ENCODE peak calls at places on chromosomes 1 and 21, in ten cellular contexts. One of them, this sample, is unnamed.

GRCh38 chr1:6246497-6247295 is 2.7 kb downstream of the HES3 start:
- DNase-seq in left lung: peak
- DNase-seq in stimulated activated CD4-positive, alpha-beta T cell treated with anti-CD3 and anti-CD28 coated beads, Interleukin-2, amount 100 ng/mL, for 48 hours: peak
- DNase-seq in NCI-H1105: peak
- DNase-seq in mucosa of descending colon: peak
- DNase-seq in left ventricle myocardium superior: peak
- DNase-seq in heart left ventricle: peak
- DNase-seq in HTR-8/SVneo: peak
- DNase-seq in T-helper 1 cell: peak
- DNase-seq in B cell: peak
- DNase-seq in this sample: no peak

GRCh38 chr1:14878124-14878523 is 275.4 kb upstream of the TMEM51 start:
- DNase-seq in NCI-H1105: no peak
- DNase-seq in stimulated activated CD4-positive, alpha-beta T cell treated with anti-CD3 and anti-CD28 coated beads, Interleukin-2, amount 100 ng/mL, for 48 hours: no peak
- DNase-seq in heart left ventricle: no peak
- DNase-seq in T-helper 1 cell: no peak
- DNase-seq in B cell: no peak
- DNase-seq in mucosa of descending colon: no peak
- DNase-seq in left ventricle myocardium superior: no peak
- DNase-seq in HTR-8/SVneo: no peak
- DNase-seq in left lung: no peak
- DNase-seq in this sample: no peak

GRCh38 chr1:46153732-46154131 is 21.2 kb upstream of the TSPAN1 start:
- DNase-seq in NCI-H1105: no peak
- DNase-seq in stimulated activated CD4-positive, alpha-beta T cell treated with anti-CD3 and anti-CD28 coated beads, Interleukin-2, amount 100 ng/mL, for 48 hours: no peak
- DNase-seq in B cell: no peak
- DNase-seq in T-helper 1 cell: no peak
- DNase-seq in HTR-8/SVneo: no peak
- DNase-seq in mucosa of descending colon: no peak
- DNase-seq in left lung: no peak
- DNase-seq in left ventricle myocardium superior: no peak
- DNase-seq in heart left ventricle: no peak
- DNase-seq in this sample: no peak

GRCh38 chr1:184606786-184607185 is 147.9 kb downstream of the EDEM3 start:
- DNase-seq in HTR-8/SVneo: no peak
- DNase-seq in heart left ventricle: no peak
- DNase-seq in left lung: no peak
- DNase-seq in B cell: no peak
- DNase-seq in left ventricle myocardium superior: no peak
- DNase-seq in stimulated activated CD4-positive, alpha-beta T cell treated with anti-CD3 and anti-CD28 coated beads, Interleukin-2, amount 100 ng/mL, for 48 hours: no peak
- DNase-seq in mucosa of descending colon: no peak
- DNase-seq in T-helper 1 cell: no peak
- DNase-seq in NCI-H1105: no peak
- DNase-seq in this sample: no peak

GRCh38 chr1:233328661-233329498 is 1.4 kb downstream of the MAP3K21 start:
- DNase-seq in left lung: peak
- DNase-seq in T-helper 1 cell: no peak
- DNase-seq in stimulated activated CD4-positive, alpha-beta T cell treated with anti-CD3 and anti-CD28 coated beads, Interleukin-2, amount 100 ng/mL, for 48 hours: no peak
- DNase-seq in NCI-H1105: no peak
- DNase-seq in heart left ventricle: no peak
- DNase-seq in left ventricle myocardium superior: peak
- DNase-seq in mucosa of descending colon: peak
- DNase-seq in HTR-8/SVneo: peak
- DNase-seq in B cell: peak
- DNase-seq in this sample: no peak

GRCh38 chr1:31027693-31028526 is 37.6 kb downstream of the PUM1 start:
- DNase-seq in mucosa of descending colon: no peak
- DNase-seq in left lung: no peak
- DNase-seq in T-helper 1 cell: no peak
- DNase-seq in NCI-H1105: no peak
- DNase-seq in B cell: peak
- DNase-seq in stimulated activated CD4-positive, alpha-beta T cell treated with anti-CD3 and anti-CD28 coated beads, Interleukin-2, amount 100 ng/mL, for 48 hours: no peak
- DNase-seq in HTR-8/SVneo: no peak
- DNase-seq in heart left ventricle: no peak
- DNase-seq in left ventricle myocardium superior: no peak
- DNase-seq in this sample: no peak

GRCh38 chr1:52660807-52661206 is 27.8 kb downstream of the SHISAL2A start:
- DNase-seq in HTR-8/SVneo: no peak
- DNase-seq in mucosa of descending colon: no peak
- DNase-seq in T-helper 1 cell: no peak
- DNase-seq in B cell: no peak
- DNase-seq in left ventricle myocardium superior: no peak
- DNase-seq in left lung: no peak
- DNase-seq in NCI-H1105: no peak
- DNase-seq in stimulated activated CD4-positive, alpha-beta T cell treated with anti-CD3 and anti-CD28 coated beads, Interleukin-2, amount 100 ng/mL, for 48 hours: no peak
- DNase-seq in heart left ventricle: no peak
- DNase-seq in this sample: no peak

GRCh38 chr1:63327417-63328139 is 5.2 kb downstream of the FOXD3 start:
- DNase-seq in B cell: peak
- DNase-seq in HTR-8/SVneo: peak
- DNase-seq in heart left ventricle: no peak
- DNase-seq in stimulated activated CD4-positive, alpha-beta T cell treated with anti-CD3 and anti-CD28 coated beads, Interleukin-2, amount 100 ng/mL, for 48 hours: peak
- DNase-seq in left ventricle myocardium superior: peak
- DNase-seq in mucosa of descending colon: peak
- DNase-seq in left lung: peak
- DNase-seq in T-helper 1 cell: peak
- DNase-seq in NCI-H1105: peak
- DNase-seq in this sample: peak

GRCh38 chr1:221439734-221440436 is 302.0 kb downstream of the DUSP10 start:
- DNase-seq in left ventricle myocardium superior: no peak
- DNase-seq in stimulated activated CD4-positive, alpha-beta T cell treated with anti-CD3 and anti-CD28 coated beads, Interleukin-2, amount 100 ng/mL, for 48 hours: peak
- DNase-seq in HTR-8/SVneo: peak
- DNase-seq in mucosa of descending colon: no peak
- DNase-seq in left lung: no peak
- DNase-seq in NCI-H1105: no peak
- DNase-seq in B cell: peak
- DNase-seq in T-helper 1 cell: peak
- DNase-seq in heart left ventricle: no peak
- DNase-seq in this sample: no peak

GRCh38 chr1:25875856-25876692 is 566 bp upstream of the PAQR7 start:
- DNase-seq in mucosa of descending colon: no peak
- DNase-seq in NCI-H1105: no peak
- DNase-seq in left ventricle myocardium superior: no peak
- DNase-seq in stimulated activated CD4-positive, alpha-beta T cell treated with anti-CD3 and anti-CD28 coated beads, Interleukin-2, amount 100 ng/mL, for 48 hours: no peak
- DNase-seq in T-helper 1 cell: no peak
- DNase-seq in B cell: no peak
- DNase-seq in HTR-8/SVneo: no peak
- DNase-seq in heart left ventricle: no peak
- DNase-seq in left lung: peak
- DNase-seq in this sample: no peak

GRCh38 chr1:108961752-108962486 is 1.4 kb downstream of the CLCC1 start:
- DNase-seq in left lung: no peak
- DNase-seq in stimulated activated CD4-positive, alpha-beta T cell treated with anti-CD3 and anti-CD28 coated beads, Interleukin-2, amount 100 ng/mL, for 48 hours: no peak
- DNase-seq in NCI-H1105: no peak
- DNase-seq in heart left ventricle: no peak
- DNase-seq in HTR-8/SVneo: no peak
- DNase-seq in left ventricle myocardium superior: no peak
- DNase-seq in mucosa of descending colon: peak
- DNase-seq in B cell: no peak
- DNase-seq in T-helper 1 cell: no peak
- DNase-seq in this sample: no peak

GRCh38 chr1:237799762-237800474 is 90.8 kb downstream of the ZP4 start:
- DNase-seq in NCI-H1105: peak
- DNase-seq in HTR-8/SVneo: peak
- DNase-seq in stimulated activated CD4-positive, alpha-beta T cell treated with anti-CD3 and anti-CD28 coated beads, Interleukin-2, amount 100 ng/mL, for 48 hours: peak
- DNase-seq in T-helper 1 cell: peak
- DNase-seq in heart left ventricle: no peak
- DNase-seq in B cell: no peak
- DNase-seq in mucosa of descending colon: peak
- DNase-seq in left ventricle myocardium superior: peak
- DNase-seq in left lung: no peak
- DNase-seq in this sample: peak

GRCh38 chr1:25797939-25798338 is 2.1 kb upstream of the SELENON start:
- DNase-seq in NCI-H1105: no peak
- DNase-seq in T-helper 1 cell: peak
- DNase-seq in left lung: no peak
- DNase-seq in heart left ventricle: no peak
- DNase-seq in B cell: no peak
- DNase-seq in left ventricle myocardium superior: peak
- DNase-seq in stimulated activated CD4-positive, alpha-beta T cell treated with anti-CD3 and anti-CD28 coated beads, Interleukin-2, amount 100 ng/mL, for 48 hours: no peak
- DNase-seq in mucosa of descending colon: no peak
- DNase-seq in HTR-8/SVneo: peak
- DNase-seq in this sample: no peak

GRCh38 chr21:15159382-15160020 is 94.7 kb upstream of the NRIP1 start:
- DNase-seq in T-helper 1 cell: no peak
- DNase-seq in left ventricle myocardium superior: no peak
- DNase-seq in mucosa of descending colon: no peak
- DNase-seq in left lung: no peak
- DNase-seq in B cell: peak
- DNase-seq in stimulated activated CD4-positive, alpha-beta T cell treated with anti-CD3 and anti-CD28 coated beads, Interleukin-2, amount 100 ng/mL, for 48 hours: no peak
- DNase-seq in NCI-H1105: no peak
- DNase-seq in HTR-8/SVneo: no peak
- DNase-seq in heart left ventricle: no peak
- DNase-seq in this sample: no peak

GRCh38 chr1:11573293-11573692 is 80.9 kb downstream of the FBXO2 start:
- DNase-seq in left ventricle myocardium superior: no peak
- DNase-seq in mucosa of descending colon: no peak
- DNase-seq in heart left ventricle: no peak
- DNase-seq in stimulated activated CD4-positive, alpha-beta T cell treated with anti-CD3 and anti-CD28 coated beads, Interleukin-2, amount 100 ng/mL, for 48 hours: no peak
- DNase-seq in HTR-8/SVneo: no peak
- DNase-seq in T-helper 1 cell: no peak
- DNase-seq in B cell: no peak
- DNase-seq in left lung: no peak
- DNase-seq in NCI-H1105: no peak
- DNase-seq in this sample: no peak

GRCh38 chr1:38138498-38139233 is 92.1 kb upstream of the POU3F1 start:
- DNase-seq in NCI-H1105: no peak
- DNase-seq in mucosa of descending colon: peak
- DNase-seq in left lung: peak
- DNase-seq in stimulated activated CD4-positive, alpha-beta T cell treated with anti-CD3 and anti-CD28 coated beads, Interleukin-2, amount 100 ng/mL, for 48 hours: no peak
- DNase-seq in left ventricle myocardium superior: peak
- DNase-seq in B cell: no peak
- DNase-seq in heart left ventricle: peak
- DNase-seq in HTR-8/SVneo: peak
- DNase-seq in T-helper 1 cell: no peak
- DNase-seq in this sample: no peak

GRCh38 chr1:116847688-116848531 is 61.8 kb upstream of the PTGFRN start:
- DNase-seq in stimulated activated CD4-positive, alpha-beta T cell treated with anti-CD3 and anti-CD28 coated beads, Interleukin-2, amount 100 ng/mL, for 48 hours: no peak
- DNase-seq in left lung: peak
- DNase-seq in B cell: no peak
- DNase-seq in left ventricle myocardium superior: peak
- DNase-seq in NCI-H1105: no peak
- DNase-seq in T-helper 1 cell: peak
- DNase-seq in HTR-8/SVneo: no peak
- DNase-seq in heart left ventricle: peak
- DNase-seq in mucosa of descending colon: no peak
- DNase-seq in this sample: no peak

GRCh38 chr1:47656719-47657685 is 219.2 kb downstream of the FOXD2 start:
- DNase-seq in mucosa of descending colon: peak
- DNase-seq in left lung: no peak
- DNase-seq in stimulated activated CD4-positive, alpha-beta T cell treated with anti-CD3 and anti-CD28 coated beads, Interleukin-2, amount 100 ng/mL, for 48 hours: no peak
- DNase-seq in B cell: no peak
- DNase-seq in left ventricle myocardium superior: peak
- DNase-seq in NCI-H1105: no peak
- DNase-seq in HTR-8/SVneo: no peak
- DNase-seq in heart left ventricle: peak
- DNase-seq in T-helper 1 cell: no peak
- DNase-seq in this sample: no peak

GRCh38 chr1:79539001-79539400 is 532.5 kb upstream of the ADGRL4 start:
- DNase-seq in mucosa of descending colon: no peak
- DNase-seq in heart left ventricle: no peak
- DNase-seq in T-helper 1 cell: no peak
- DNase-seq in left lung: no peak
- DNase-seq in HTR-8/SVneo: no peak
- DNase-seq in stimulated activated CD4-positive, alpha-beta T cell treated with anti-CD3 and anti-CD28 coated beads, Interleukin-2, amount 100 ng/mL, for 48 hours: no peak
- DNase-seq in left ventricle myocardium superior: no peak
- DNase-seq in B cell: no peak
- DNase-seq in NCI-H1105: no peak
- DNase-seq in this sample: no peak

GRCh38 chr1:2345297-2346075 is 45.9 kb downstream of the MORN1 start:
- DNase-seq in HTR-8/SVneo: no peak
- DNase-seq in heart left ventricle: no peak
- DNase-seq in B cell: no peak
- DNase-seq in NCI-H1105: no peak
- DNase-seq in mucosa of descending colon: no peak
- DNase-seq in left ventricle myocardium superior: no peak
- DNase-seq in T-helper 1 cell: no peak
- DNase-seq in left lung: peak
- DNase-seq in stimulated activated CD4-positive, alpha-beta T cell treated with anti-CD3 and anti-CD28 coated beads, Interleukin-2, amount 100 ng/mL, for 48 hours: no peak
- DNase-seq in this sample: no peak

GRCh38 chr1:227330279-227330678 is 12.0 kb upstream of the CDC42BPA start:
- DNase-seq in heart left ventricle: no peak
- DNase-seq in NCI-H1105: no peak
- DNase-seq in left ventricle myocardium superior: no peak
- DNase-seq in T-helper 1 cell: no peak
- DNase-seq in HTR-8/SVneo: no peak
- DNase-seq in B cell: no peak
- DNase-seq in stimulated activated CD4-positive, alpha-beta T cell treated with anti-CD3 and anti-CD28 coated beads, Interleukin-2, amount 100 ng/mL, for 48 hours: no peak
- DNase-seq in left lung: no peak
- DNase-seq in mucosa of descending colon: no peak
- DNase-seq in this sample: no peak

GRCh38 chr1:85278853-85279314 is 2.5 kb upstream of the BCL10 start:
- DNase-seq in left ventricle myocardium superior: no peak
- DNase-seq in stimulated activated CD4-positive, alpha-beta T cell treated with anti-CD3 and anti-CD28 coated beads, Interleukin-2, amount 100 ng/mL, for 48 hours: peak
- DNase-seq in T-helper 1 cell: peak
- DNase-seq in HTR-8/SVneo: peak
- DNase-seq in left lung: peak
- DNase-seq in B cell: no peak
- DNase-seq in NCI-H1105: no peak
- DNase-seq in heart left ventricle: no peak
- DNase-seq in mucosa of descending colon: peak
- DNase-seq in this sample: no peak

GRCh38 chr1:226569879-226570547 is 21.4 kb downstream of the STUM start:
- DNase-seq in left lung: no peak
- DNase-seq in left ventricle myocardium superior: no peak
- DNase-seq in HTR-8/SVneo: no peak
- DNase-seq in heart left ventricle: no peak
- DNase-seq in stimulated activated CD4-positive, alpha-beta T cell treated with anti-CD3 and anti-CD28 coated beads, Interleukin-2, amount 100 ng/mL, for 48 hours: no peak
- DNase-seq in NCI-H1105: no peak
- DNase-seq in B cell: peak
- DNase-seq in mucosa of descending colon: no peak
- DNase-seq in T-helper 1 cell: no peak
- DNase-seq in this sample: peak

GRCh38 chr1:224203243-224204016 is 20.4 kb downstream of the DEGS1 start:
- DNase-seq in left lung: peak
- DNase-seq in HTR-8/SVneo: no peak
- DNase-seq in heart left ventricle: peak
- DNase-seq in mucosa of descending colon: peak
- DNase-seq in B cell: peak
- DNase-seq in left ventricle myocardium superior: peak
- DNase-seq in NCI-H1105: no peak
- DNase-seq in stimulated activated CD4-positive, alpha-beta T cell treated with anti-CD3 and anti-CD28 coated beads, Interleukin-2, amount 100 ng/mL, for 48 hours: no peak
- DNase-seq in T-helper 1 cell: no peak
- DNase-seq in this sample: no peak

GRCh38 chr1:37620707-37621106 is 14.0 kb downstream of the RSPO1 start:
- DNase-seq in HTR-8/SVneo: no peak
- DNase-seq in mucosa of descending colon: no peak
- DNase-seq in NCI-H1105: no peak
- DNase-seq in left ventricle myocardium superior: no peak
- DNase-seq in left lung: no peak
- DNase-seq in heart left ventricle: no peak
- DNase-seq in T-helper 1 cell: no peak
- DNase-seq in stimulated activated CD4-positive, alpha-beta T cell treated with anti-CD3 and anti-CD28 coated beads, Interleukin-2, amount 100 ng/mL, for 48 hours: no peak
- DNase-seq in B cell: no peak
- DNase-seq in this sample: no peak

GRCh38 chr1:91730781-91731732 is 154.9 kb downstream of the TGFBR3 start:
- DNase-seq in left lung: peak
- DNase-seq in B cell: no peak
- DNase-seq in HTR-8/SVneo: no peak
- DNase-seq in T-helper 1 cell: peak
- DNase-seq in heart left ventricle: peak
- DNase-seq in stimulated activated CD4-positive, alpha-beta T cell treated with anti-CD3 and anti-CD28 coated beads, Interleukin-2, amount 100 ng/mL, for 48 hours: peak
- DNase-seq in mucosa of descending colon: no peak
- DNase-seq in left ventricle myocardium superior: peak
- DNase-seq in NCI-H1105: no peak
- DNase-seq in this sample: no peak

GRCh38 chr1:44664730-44665370 is 9.4 kb downstream of the TMEM53 start:
- DNase-seq in NCI-H1105: no peak
- DNase-seq in B cell: no peak
- DNase-seq in left lung: no peak
- DNase-seq in stimulated activated CD4-positive, alpha-beta T cell treated with anti-CD3 and anti-CD28 coated beads, Interleukin-2, amount 100 ng/mL, for 48 hours: peak
- DNase-seq in T-helper 1 cell: no peak
- DNase-seq in HTR-8/SVneo: no peak
- DNase-seq in heart left ventricle: no peak
- DNase-seq in mucosa of descending colon: no peak
- DNase-seq in left ventricle myocardium superior: no peak
- DNase-seq in this sample: no peak